ENCODE peak calls at places on chromosomes 2 and 18, in ten cellular contexts. N is astrocyte, S is heart right ventricle, O is NB4, E is OCI-LY7, G is A673, T is left ventricle myocardium inferior, D is BJ, A is ascending aorta, I is mucosa of descending colon. Y is an unnamed sample.

GRCh38 chr2:203909192-203909945 is 27.2 kb upstream of the ICOS start:
- DNase-seq in N (peak), S (peak), O (peak), E (peak), G (peak), T (no peak), D (peak), A (no peak), I (peak), Y (no peak)

GRCh38 chr2:222866358-222866960 is 5.6 kb downstream of the ACSL3 start:
- DNase-seq in N (no peak), S (peak), O (no peak), E (no peak), G (no peak), T (no peak), D (no peak), A (no peak), I (peak), Y (no peak)

GRCh38 chr2:28355521-28356094 is 37.0 kb upstream of the FOSL2 start:
- DNase-seq in N (no peak), S (peak), O (no peak), E (no peak), G (no peak), T (peak), D (no peak), A (no peak), I (no peak), Y (no peak)

GRCh38 chr18:59518705-59519104 is 159.6 kb upstream of the LMAN1 start:
- DNase-seq in N (no peak), S (no peak), O (no peak), E (no peak), G (no peak), T (no peak), D (no peak), A (no peak), I (no peak), Y (no peak)

GRCh38 chr18:26436176-26437031 is 111.9 kb downstream of the KCTD1 start:
- DNase-seq in N (peak), S (no peak), O (no peak), E (no peak), G (no peak), T (no peak), D (peak), A (no peak), I (no peak), Y (no peak)

GRCh38 chr2:30436859-30437435 is 10.1 kb upstream of the LCLAT1 start:
- DNase-seq in N (no peak), S (peak), O (no peak), E (no peak), G (peak), T (no peak), D (no peak), A (no peak), I (no peak), Y (no peak)

GRCh38 chr2:46422717-46423394 is 56.5 kb upstream of the TMEM247 start:
- DNase-seq in N (no peak), S (no peak), O (no peak), E (no peak), G (peak), T (no peak), D (no peak), A (no peak), I (no peak), Y (no peak)

GRCh38 chr18:45682181-45682580 is 41.8 kb upstream of the SLC14A1 start:
- DNase-seq in N (no peak), S (no peak), O (no peak), E (no peak), G (no peak), T (no peak), D (no peak), A (no peak), I (no peak), Y (no peak)

GRCh38 chr2:140929866-140930265 is 1201.0 kb downstream of the LRP1B start:
- DNase-seq in N (no peak), S (no peak), O (no peak), E (no peak), G (peak), T (no peak), D (no peak), A (no peak), I (no peak), Y (no peak)

GRCh38 chr18:40841473-40841872 is 1113.6 kb upstream of the PIK3C3 start:
- DNase-seq in N (peak), S (no peak), O (no peak), E (no peak), G (no peak), T (no peak), D (peak), A (no peak), I (no peak), Y (no peak)

DNA sequence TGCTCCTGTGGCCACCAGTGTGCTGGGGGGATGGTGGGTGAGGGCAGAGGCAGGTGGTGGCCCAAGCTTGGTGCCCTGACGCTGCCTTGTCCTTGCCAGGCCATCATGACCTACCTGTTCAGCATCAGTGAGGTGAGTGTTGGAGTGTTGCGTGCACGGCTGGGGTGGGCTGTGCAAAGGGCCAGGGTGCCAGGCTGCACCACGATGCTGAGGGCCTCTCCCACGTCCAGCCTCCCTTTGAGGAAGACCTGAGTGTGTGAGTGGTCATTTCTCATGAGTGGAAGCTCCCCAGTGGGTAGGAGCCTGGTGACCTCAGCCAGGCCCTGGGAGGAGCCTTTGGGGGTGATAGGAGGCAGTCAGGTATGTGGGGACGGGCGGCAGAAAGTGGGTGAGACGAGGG is 3.2 kb downstream of the NT5DC4 start:
- DNase-seq in N (no peak), S (no peak), O (no peak), E (no peak), G (no peak), T (no peak), D (no peak), A (no peak), I (no peak), Y (no peak)
- H3K4me3 ChIP-seq in N (no peak), S (no peak), O (no peak), E (no peak), G (no peak), T (no peak), D (no peak), A (no peak), I (no peak), Y (no peak)

DNA sequence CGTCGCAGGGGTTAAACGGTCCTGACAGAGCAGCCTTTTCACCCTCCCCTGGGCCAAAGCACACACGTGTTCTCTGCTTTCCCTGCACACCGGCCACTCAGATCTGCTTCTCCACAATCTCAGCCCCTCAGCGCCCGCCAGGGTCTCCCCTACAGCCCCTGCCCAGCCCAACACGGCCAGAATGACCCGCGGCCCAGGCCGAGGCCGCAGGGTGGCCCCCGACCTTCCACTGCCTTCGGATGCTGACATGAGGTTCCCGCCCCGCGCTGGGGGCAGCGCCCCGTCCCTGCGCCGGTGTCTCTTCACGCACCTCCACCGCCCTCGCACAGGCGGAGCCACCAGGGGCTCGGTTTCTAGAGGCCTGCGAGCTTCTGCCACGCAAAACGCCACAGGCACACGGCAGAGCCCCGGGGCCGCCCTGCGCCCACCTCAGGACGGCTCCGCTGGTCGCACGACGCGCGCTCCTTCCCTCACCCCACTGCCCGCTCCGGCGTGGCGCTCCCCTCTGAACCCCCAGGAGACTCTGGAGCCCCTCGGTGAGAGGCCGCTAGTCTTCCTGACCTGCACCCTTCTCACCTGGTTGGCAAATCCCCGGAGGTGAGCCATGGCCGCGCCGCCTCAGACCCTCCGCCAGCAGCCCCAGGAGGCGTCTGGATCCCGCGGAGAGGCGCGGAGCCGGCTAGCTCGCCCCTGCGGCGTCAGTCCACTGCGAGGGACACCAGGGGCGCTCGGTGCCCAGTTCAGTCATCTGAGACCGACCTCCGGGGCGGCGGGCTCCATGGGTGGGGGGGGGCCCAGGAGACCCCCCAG is 749 bp downstream of the STK25 start:
- DNase-seq in N (no peak), S (peak), O (peak), E (peak), G (peak), T (peak), D (no peak), A (no peak), I (no peak), Y (no peak)
- TF ChIP-seq CTCF in N (no peak), S (peak), O (no peak), E (no peak), G (no peak), T (peak), D (peak), A (peak), I (no peak), Y (peak)

DNA sequence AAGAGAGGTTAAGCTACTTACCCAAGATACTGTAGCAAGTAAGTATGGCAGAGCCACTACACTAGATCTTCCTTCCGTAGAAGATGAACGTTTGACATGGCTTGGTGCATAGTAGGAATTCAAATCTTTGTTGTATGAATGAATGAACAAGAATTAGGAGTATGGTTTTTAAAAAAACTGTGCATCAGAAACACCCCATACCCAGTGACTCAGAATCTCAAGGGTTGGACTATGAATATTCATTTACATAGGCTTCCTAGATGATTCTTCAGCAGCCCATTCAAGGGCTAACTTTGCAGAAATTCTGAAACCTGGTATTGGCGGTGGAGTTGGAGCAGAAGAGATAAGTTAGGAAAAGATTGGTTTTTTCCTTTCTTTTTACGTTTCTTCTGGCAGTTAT is 5.4 kb downstream of the ACTR3 start:
- DNase-seq in N (peak), S (no peak), O (no peak), E (no peak), G (peak), T (no peak), D (no peak), A (no peak), I (no peak), Y (no peak)
- H3K4me3 ChIP-seq in N (peak), S (no peak), O (peak), E (peak), G (peak), T (no peak), D (no peak), A (no peak), I (no peak), Y (peak)

DNA sequence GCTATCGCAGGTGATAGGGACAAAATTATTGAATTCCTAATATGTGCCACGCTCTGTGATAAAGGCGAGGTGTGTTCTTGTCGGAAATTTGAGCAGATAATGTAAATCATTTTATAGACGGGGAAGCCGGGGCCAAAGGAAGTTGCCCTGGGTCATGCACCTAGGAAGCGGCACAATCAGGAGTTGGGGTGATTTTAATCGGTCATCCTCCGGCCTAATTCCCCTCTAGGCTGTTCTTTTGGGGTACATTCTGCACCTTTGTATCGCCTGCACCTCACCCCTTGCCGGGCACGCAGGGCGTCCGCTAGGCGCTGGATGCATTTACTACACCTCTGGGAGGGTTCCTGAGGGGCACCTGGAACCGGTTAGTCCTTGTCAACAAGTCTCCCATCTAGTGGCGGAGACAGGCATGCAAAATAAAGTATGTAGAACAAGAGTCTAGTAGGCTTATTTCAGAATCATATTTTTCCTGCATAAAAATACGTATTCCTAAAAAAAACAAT is 605 bp upstream of the TEX261 start:
- DNase-seq in N (peak), S (no peak), O (peak), E (peak), G (peak), T (no peak), D (no peak), A (no peak), I (peak), Y (no peak)
- TF ChIP-seq CTCF in N (peak), S (no peak), O (peak), E (peak), G (peak), T (peak), D (peak), A (peak), I (no peak), Y (no peak)

GRCh38 chr2:182422864-182423263 is 4.0 kb downstream of the PDE1A start:
- DNase-seq in N (no peak), S (no peak), O (no peak), E (no peak), G (no peak), T (no peak), D (no peak), A (no peak), I (no peak), Y (no peak)

GRCh38 chr2:182426082-182426914 is 538 bp downstream of the PDE1A start:
- DNase-seq in N (no peak), S (no peak), O (peak), E (no peak), G (no peak), T (no peak), D (no peak), A (no peak), I (no peak), Y (no peak)

GRCh38 chr2:182432051-182432450 is 5.2 kb upstream of the PDE1A start:
- DNase-seq in N (peak), S (no peak), O (no peak), E (no peak), G (no peak), T (no peak), D (no peak), A (no peak), I (no peak), Y (no peak)

DNA sequence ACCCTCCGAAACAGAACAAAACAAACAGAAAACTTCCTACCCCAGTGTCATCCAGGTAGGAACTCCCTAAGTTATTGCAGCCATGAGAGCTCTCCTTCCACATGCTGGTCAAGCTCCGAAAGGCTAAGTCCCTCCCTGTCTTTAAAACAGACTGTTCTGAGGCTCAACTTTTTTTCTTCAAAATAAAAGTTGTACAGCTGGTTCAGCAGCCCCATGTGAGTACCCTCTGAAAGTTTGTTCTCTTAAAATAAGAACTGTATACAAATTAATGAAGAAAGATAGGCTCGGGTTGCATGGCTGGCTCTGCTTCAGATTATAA is at the start of gene PDE1A:
- DNase-seq in N (no peak), S (peak), O (no peak), E (no peak), G (no peak), T (no peak), D (no peak), A (no peak), I (no peak), Y (no peak)
- H3K4me3 ChIP-seq in N (no peak), S (peak), O (no peak), E (no peak), G (no peak), T (peak), D (peak), A (peak), I (no peak), Y (peak)

GRCh38 chr2:240595381-240596079 is 9.0 kb downstream of the CAPN10 start:
- DNase-seq in N (no peak), S (no peak), O (peak), E (peak), G (peak), T (no peak), D (no peak), A (peak), I (no peak), Y (no peak)
- TF ChIP-seq CTCF in N (no peak), S (no peak), O (peak), E (peak), G (peak), T (peak), D (no peak), A (peak), I (no peak), Y (no peak)

GRCh38 chr18:9719421-9719981 is 11.4 kb downstream of the RAB31 start:
- DNase-seq in N (peak), S (no peak), O (no peak), E (no peak), G (peak), T (no peak), D (peak), A (no peak), I (no peak), Y (no peak)
- H3K4me3 ChIP-seq in N (peak), S (no peak), O (no peak), E (no peak), G (peak), T (no peak), D (no peak), A (peak), I (no peak), Y (peak)

GRCh38 chr2:62197017-62197586 is 1.2 kb downstream of the B3GNT2 start:
- DNase-seq in N (no peak), S (no peak), O (peak), E (peak), G (no peak), T (no peak), D (no peak), A (no peak), I (peak), Y (no peak)
- TF ChIP-seq CTCF in N (no peak), S (no peak), O (peak), E (peak), G (peak), T (no peak), D (peak), A (no peak), I (no peak), Y (no peak)

Y was measured in thoracic aorta.